ENCODE peak calls at places on chromosomes 13 and 19, in seven cellular contexts. G is fibroblast of pulmonary artery, J is pancreas, T is AG10803, E is amygdala, W is sciatic nerve, Q is NCI-H1417. F is an unnamed sample.

GRCh38 chr19:15264933-15265206 is 32.6 kb upstream of the EPHX3 start:
- DNase-seq in G (no peak), J (no peak), T (no peak), E (no peak), W (no peak), Q (no peak), F (no peak)

GRCh38 chr13:44243198-44243852 is 130.3 kb upstream of the SERP2 start:
- DNase-seq in G (peak; percentile 86), J (no peak), T (peak; percentile 55), E (peak; percentile 63), W (no peak), Q (no peak), F (no peak)

GRCh38 chr13:71864094-71864980 is 2.7 kb downstream of the DACH1 start:
- DNase-seq in G (no peak), J (peak; percentile 72), T (no peak), E (no peak), W (peak; percentile 61), Q (peak; percentile 93), F (peak; percentile 87)

GRCh38 chr13:97338571-97338970 is 95.4 kb upstream of the RAP2A start:
- DNase-seq in G (no peak), J (no peak), T (no peak), E (no peak), W (no peak), Q (no peak), F (no peak)

GRCh38 chr19:55279773-55280643 is at the start of gene HSPBP1:
- DNase-seq in G (peak; percentile 95), J (peak; percentile 95), T (peak; percentile 89), E (peak; percentile 87), W (peak; percentile 93), Q (peak; percentile 98), F (peak; percentile 98)

GRCh38 chr13:51222510-51223283 is 499 bp downstream of the FAM124A start:
- DNase-seq in G (no peak), J (no peak), T (no peak), E (no peak), W (no peak), Q (peak; percentile 71), F (peak; percentile 68)

GRCh38 chr13:39016087-39016486 is 21.8 kb downstream of the PROSER1 start:
- DNase-seq in G (no peak), J (no peak), T (no peak), E (no peak), W (no peak), Q (no peak), F (no peak)

GRCh38 chr13:58191754-58192153 is 560.2 kb downstream of the PCDH17 start:
- DNase-seq in G (no peak), J (no peak), T (no peak), E (no peak), W (no peak), Q (no peak), F (no peak)

GRCh38 chr19:45276284-45276687 is 25.2 kb downstream of the MARK4 start:
- DNase-seq in G (peak; percentile 23), J (no peak), T (no peak), E (no peak), W (no peak), Q (peak; percentile 76), F (peak; percentile 91)

GRCh38 chr19:52397310-52398090 is at the start of gene ZNF528:
- DNase-seq in G (peak; percentile 96), J (peak; percentile 99), T (peak; percentile 92), E (peak; percentile 86), W (peak; percentile 98), Q (peak; percentile 82), F (peak; percentile 88)

GRCh38 chr19:12293771-12294307 is 844 bp downstream of the ZNF44 start:
- DNase-seq in G (peak; percentile 60), J (peak; percentile 91), T (peak; percentile 54), E (no peak), W (peak; percentile 72), Q (peak; percentile 65), F (no peak)

GRCh38 chr13:47287291-47287751 is 390.5 kb upstream of the HTR2A start:
- DNase-seq in G (peak; percentile 14), J (no peak), T (peak; percentile 61), E (no peak), W (no peak), Q (no peak), F (no peak)

GRCh38 chr13:80048802-80049201 is 292.1 kb downstream of the SPRY2 start:
- DNase-seq in G (peak; percentile 97), J (no peak), T (peak; percentile 95), E (peak; percentile 65), W (peak; percentile 90), Q (peak; percentile 91), F (peak; percentile 3)

GRCh38 chr13:40043759-40044158 is 388.3 kb downstream of the COG6 start:
- DNase-seq in G (no peak), J (no peak), T (no peak), E (no peak), W (no peak), Q (no peak), F (no peak)

GRCh38 chr19:54209748-54210494 is 9.3 kb downstream of the RPS9 start:
- DNase-seq in G (peak; percentile 98), J (peak; percentile 88), T (peak; percentile 93), E (peak; percentile 59), W (peak; percentile 92), Q (peak; percentile 92), F (peak; percentile 66)

GRCh38 chr13:111245781-111246384 is 74.6 kb upstream of the TEX29 start:
- DNase-seq in G (peak; percentile 16), J (no peak), T (peak; percentile 92), E (no peak), W (no peak), Q (no peak), F (no peak)

GRCh38 chr19:44824758-44825157 is 15.9 kb downstream of the BCAM start:
- DNase-seq in G (no peak), J (no peak), T (no peak), E (no peak), W (no peak), Q (peak; percentile 76), F (no peak)

GRCh38 chr13:68970532-68970931 is 1137.1 kb upstream of the ATXN8OS start:
- DNase-seq in G (no peak), J (no peak), T (no peak), E (no peak), W (no peak), Q (peak; percentile 57), F (no peak)

GRCh38 chr19:39032164-39032918 is at the start of gene FBXO27:
- DNase-seq in G (no peak), J (no peak), T (no peak), E (peak; percentile 27), W (no peak), Q (peak; percentile 88), F (peak; percentile 59)

GRCh38 chr13:32445461-32445860 is 17.5 kb upstream of the N4BP2L1 start:
- DNase-seq in G (no peak), J (no peak), T (peak; percentile 15), E (no peak), W (no peak), Q (no peak), F (no peak)

GRCh38 chr19:7534531-7534980 is 961 bp upstream of the PNPLA6 start:
- DNase-seq in G (peak; percentile 76), J (peak; percentile 63), T (peak; percentile 81), E (peak; percentile 63), W (peak; percentile 83), Q (peak; percentile 61), F (peak; percentile 31)

GRCh38 chr13:84446972-84447700 is 564.9 kb upstream of the SLITRK1 start:
- DNase-seq in G (peak; percentile 19), J (no peak), T (peak; percentile 73), E (no peak), W (no peak), Q (no peak), F (peak; percentile 79)

GRCh38 chr13:44840131-44840530 is 149.1 kb downstream of the NUFIP1 start:
- DNase-seq in G (peak; percentile 27), J (no peak), T (peak; percentile 30), E (no peak), W (no peak), Q (no peak), F (no peak)

GRCh38 chr13:111954681-111955411 is 112.1 kb upstream of the SOX1 start:
- DNase-seq in G (no peak), J (no peak), T (no peak), E (no peak), W (peak; percentile 36), Q (no peak), F (no peak)

GRCh38 chr19:33552191-33552927 is 30.8 kb upstream of the PEPD start:
- DNase-seq in G (no peak), J (peak; percentile 28), T (no peak), E (no peak), W (peak; percentile 42), Q (no peak), F (no peak)

GRCh38 chr19:31255863-31256600 is 93.2 kb downstream of the TSHZ3 start:
- DNase-seq in G (no peak), J (no peak), T (no peak), E (no peak), W (no peak), Q (no peak), F (peak; percentile 54)

GRCh38 chr19:33771308-33772101 is 25.2 kb upstream of the KCTD15 start:
- DNase-seq in G (peak; percentile 69), J (peak; percentile 97), T (peak; percentile 48), E (peak; percentile 20), W (peak; percentile 85), Q (peak; percentile 85), F (peak; percentile 68)

GRCh38 chr19:20423381-20424207 is 142.0 kb downstream of the ZNF737 start:
- DNase-seq in G (peak; percentile 69), J (peak; percentile 70), T (peak; percentile 68), E (peak; percentile 12), W (peak; percentile 77), Q (no peak), F (no peak)

GRCh38 chr19:49932731-49933131 is 3.4 kb upstream of the NUP62 start:
- DNase-seq in G (no peak), J (no peak), T (no peak), E (no peak), W (no peak), Q (no peak), F (no peak)

GRCh38 chr13:114241918-114242317 is 7.2 kb downstream of the CDC16 start:
- DNase-seq in G (no peak), J (no peak), T (no peak), E (no peak), W (no peak), Q (no peak), F (no peak)

GRCh38 chr13:41458187-41458938 is 1.0 kb downstream of the RGCC start:
- DNase-seq in G (no peak), J (peak; percentile 73), T (no peak), E (no peak), W (no peak), Q (peak; percentile 53), F (no peak)

GRCh38 chr19:2927032-2927430 is 17.7 kb downstream of the ZNF77 start:
- DNase-seq in G (no peak), J (no peak), T (no peak), E (no peak), W (no peak), Q (no peak), F (no peak)

GRCh38 chr19:47422417-47423163 is 3.3 kb upstream of the MEIS3 start:
- DNase-seq in G (no peak), J (no peak), T (no peak), E (no peak), W (no peak), Q (no peak), F (no peak)

GRCh38 chr19:37309834-37310575 is 60.9 kb upstream of the ZNF527 start:
- DNase-seq in G (no peak), J (no peak), T (no peak), E (no peak), W (no peak), Q (peak; percentile 32), F (peak; percentile 19)

GRCh38 chr19:47644743-47645499 is 36.0 kb downstream of the BICRA start:
- DNase-seq in G (peak; percentile 18), J (no peak), T (no peak), E (no peak), W (no peak), Q (peak; percentile 14), F (no peak)

GRCh38 chr13:43663474-43664090 is 123.2 kb downstream of the ENOX1 start:
- DNase-seq in G (peak; percentile 18), J (no peak), T (peak; percentile 57), E (no peak), W (no peak), Q (no peak), F (no peak)

GRCh38 chr13:51475727-51476521 is 23.1 kb upstream of the INTS6 start:
- DNase-seq in G (peak; percentile 11), J (no peak), T (no peak), E (no peak), W (no peak), Q (no peak), F (no peak)

GRCh38 chr13:65971541-65971940 is 1258.6 kb downstream of the PCDH9 start:
- DNase-seq in G (no peak), J (no peak), T (no peak), E (peak; percentile 4), W (no peak), Q (peak; percentile 24), F (peak; percentile 54)